ENCODE peak calls at places on chromosome 6, in five cellular contexts. W is right atrium auricular region, O is right lobe of liver, E is ovary, F is cardiac muscle cell. L is an unnamed sample.

GRCh38 chr6:107670792-107671199 is 153.3 kb downstream of the SCML4 start:
- DNase-seq in W (no peak), F (peak; percentile 22), E (no peak), O (peak; percentile 63), L (no peak)

GRCh38 chr6:57173056-57173885 is 1.1 kb downstream of the BAG2 start:
- DNase-seq in E (no peak), W (no peak), F (peak; percentile 22), O (peak; percentile 33), L (no peak)

GRCh38 chr6:83265384-83265783 is 72.2 kb downstream of the RWDD2A start:
- DNase-seq in E (no peak), O (no peak), F (no peak), W (no peak), L (no peak)

GRCh38 chr6:15620616-15621015 is 42.2 kb downstream of the DTNBP1 start:
- DNase-seq in W (no peak), O (no peak), F (peak; percentile 52), E (no peak), L (no peak)

GRCh38 chr6:138647006-138647405 is 126.6 kb upstream of the CCDC28A start:
- DNase-seq in W (no peak), F (no peak), E (no peak), O (no peak), L (no peak)

GRCh38 chr6:83199865-83200230 is 6.7 kb downstream of the RWDD2A start:
- DNase-seq in E (no peak), O (no peak), W (no peak), F (no peak), L (no peak)

GRCh38 chr6:17714879-17715860 is 8.4 kb upstream of the NUP153 start:
- DNase-seq in F (no peak), E (no peak), W (no peak), O (no peak), L (no peak)

GRCh38 chr6:23529902-23530301 is 596.1 kb upstream of the NRSN1 start:
- DNase-seq in F (no peak), O (no peak), W (no peak), E (no peak), L (no peak)

GRCh38 chr6:45422541-45423110 is 44.9 kb upstream of the SUPT3H start:
- DNase-seq in W (no peak), O (peak; percentile 46), E (peak; percentile 62), F (peak; percentile 36), L (no peak)

GRCh38 chr6:166553563-166554271 is 32.8 kb downstream of the RAMACL start:
- DNase-seq in O (no peak), E (no peak), W (peak; percentile 69), F (no peak), L (no peak)

GRCh38 chr6:14575961-14576360 is 458.4 kb downstream of the CD83 start:
- DNase-seq in W (no peak), O (no peak), F (no peak), E (no peak), L (no peak)

GRCh38 chr6:16868968-16869367 is 107.7 kb upstream of the ATXN1 start:
- DNase-seq in W (no peak), O (no peak), E (no peak), F (no peak), L (no peak)

GRCh38 chr6:15763827-15764226 is 101.0 kb upstream of the DTNBP1 start:
- DNase-seq in E (peak; percentile 35), W (no peak), F (peak; percentile 43), O (peak; percentile 67), L (no peak)

GRCh38 chr6:84061613-84062398 is 28.2 kb downstream of the MRAP2 start:
- DNase-seq in E (no peak), F (no peak), O (no peak), W (no peak), L (no peak)

GRCh38 chr6:66496659-66497058 is 789.6 kb upstream of the EYS start:
- DNase-seq in O (no peak), W (no peak), E (no peak), F (peak; percentile 61), L (no peak)

GRCh38 chr6:50087231-50087954 is 37.7 kb upstream of the DEFB112 start:
- DNase-seq in F (no peak), W (no peak), O (no peak), E (no peak), L (no peak)

GRCh38 chr6:84597238-84597875 is 167.0 kb downstream of the TBX18 start:
- DNase-seq in F (no peak), W (no peak), E (no peak), O (no peak), L (no peak)

GRCh38 chr6:56497270-56497669 is 145.4 kb downstream of the DST start:
- DNase-seq in O (no peak), W (no peak), E (no peak), F (no peak), L (no peak)

GRCh38 chr6:158796353-158796752 is 22.8 kb downstream of the EZR start:
- DNase-seq in O (no peak), W (no peak), F (no peak), E (no peak), L (no peak)
- H3K4me1 ChIP-seq in O (peaks cover 27% of the 10 kb centered on the region), W (no peaks in the 10 kb centered on the region), F (peaks cover 57% of the 10 kb centered on the region), E (peaks cover 18% of the 10 kb centered on the region), L (peaks cover 81% of the 10 kb centered on the region)

DNA sequence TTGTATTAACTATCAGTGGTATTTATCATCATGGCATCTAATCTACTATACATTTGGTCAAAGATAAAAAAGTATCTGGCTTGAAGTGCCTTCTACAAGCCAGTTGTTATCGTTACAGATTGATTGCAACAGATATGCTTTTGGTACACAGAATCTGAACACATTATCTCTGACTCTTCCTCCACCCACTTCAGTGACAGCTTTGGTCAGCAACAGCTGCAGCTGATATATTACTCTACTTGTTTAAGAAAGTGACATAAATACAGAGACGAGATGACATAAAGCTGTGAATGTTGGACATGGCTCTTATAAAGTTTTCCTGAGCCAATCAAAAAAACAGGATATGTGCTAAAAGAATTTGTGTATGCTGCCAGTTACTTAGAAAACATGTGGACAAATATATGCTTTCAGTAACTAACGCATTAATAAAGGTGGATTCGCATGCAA is 77.6 kb downstream of the HIVEP2 start:
- DNase-seq in E (no peak), W (no peak), F (no peak), O (no peak), L (no peak)
- H3K4me3 ChIP-seq in E (no peak overlapping the region), W (no peak overlapping the region), F (no peak overlapping the region), O (no peak overlapping the region), L (peak overlapping the region; percentile 12)

DNA sequence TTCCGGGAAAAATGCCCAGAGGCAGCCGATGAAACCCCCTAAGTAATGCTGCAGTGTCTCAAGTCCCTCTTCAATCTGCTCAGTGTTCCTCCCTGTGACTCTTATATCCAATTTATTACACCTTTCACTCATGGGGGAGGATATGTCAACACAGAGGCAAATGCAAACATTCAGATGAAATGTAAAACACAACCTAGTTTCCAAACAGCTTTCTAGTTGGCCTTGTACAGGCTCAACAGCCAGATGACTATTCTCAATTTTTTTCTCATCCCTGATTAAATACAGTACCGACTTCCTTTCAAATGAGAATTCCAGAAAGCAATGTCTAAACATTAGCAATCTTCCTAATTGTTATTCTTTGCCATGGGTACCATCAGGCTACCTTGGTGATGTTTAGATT is 65.0 kb downstream of the BLOC1S5 start:
- DNase-seq in O (no peak), F (no peak), E (no peak), W (no peak), L (no peak)
- H3K4me1 ChIP-seq in O (no peaks in the 10 kb centered on the region), F (no peaks in the 10 kb centered on the region), E (no peaks in the 10 kb centered on the region), W (no peaks in the 10 kb centered on the region), L (no peaks in the 10 kb centered on the region)

GRCh38 chr6:26594128-26594493 is 2.6 kb upstream of the ABT1 start:
- DNase-seq in F (no peak), O (no peak), E (no peak), W (no peak), L (no peak)

GRCh38 chr6:26593278-26594127 is 3.2 kb upstream of the ABT1 start:
- DNase-seq in F (no peak), O (no peak), E (no peak), W (no peak), L (no peak)

GRCh38 chr6:26596579-26597388 is at the start of gene ABT1:
- DNase-seq in O (peak; percentile 95), W (peak; percentile 99), F (peak; percentile 98), E (peak; percentile 98), L (peak; percentile 98)

GRCh38 chr6:26595669-26596269 is 984 bp upstream of the ABT1 start:
- DNase-seq in W (peak; percentile 94), F (peak; percentile 96), E (peak; percentile 94), O (peak; percentile 93), L (peak; percentile 95)

GRCh38 chr6:26594730-26595632 is 1.8 kb upstream of the ABT1 start:
- DNase-seq in F (no peak), O (no peak), E (peak; percentile 70), W (no peak), L (no peak)
- H3K4me3 ChIP-seq in F (peak overlapping the region; percentile 64), O (no peak overlapping the region), E (peak overlapping the region; percentile 89), W (peak overlapping the region; percentile 93), L (peak overlapping the region; percentile 98)

DNA sequence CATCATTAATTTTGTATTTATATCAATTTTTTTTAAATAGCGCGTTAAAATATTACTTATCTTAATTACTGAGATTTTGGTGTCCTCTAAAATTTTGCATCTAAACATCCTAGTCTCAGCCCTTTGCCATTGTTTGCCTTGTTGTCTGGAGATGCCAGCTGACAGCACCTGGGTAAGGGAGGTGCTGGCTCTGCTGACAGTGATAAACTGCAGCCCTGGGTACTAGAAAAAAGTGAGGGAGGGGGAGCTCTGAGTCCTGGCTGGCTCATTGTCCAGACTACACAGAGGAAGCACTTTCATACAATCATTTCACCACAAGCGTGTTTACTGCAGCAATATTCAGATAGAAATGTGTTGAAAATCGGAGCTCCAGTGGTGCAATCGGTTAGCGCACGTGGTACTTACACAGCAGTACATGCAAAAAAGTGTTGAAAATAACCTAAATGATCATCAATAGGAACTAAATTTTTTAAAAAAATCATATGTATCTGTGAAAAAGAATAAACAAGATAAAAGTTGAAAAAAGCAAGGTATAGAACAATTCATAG is 18.5 kb upstream of the UBR2 start:
- DNase-seq in O (no peak), F (peak; percentile 62), E (no peak), W (no peak), L (no peak)
- H3K4me1 ChIP-seq in O (no peaks in the 10 kb centered on the region), F (no peaks in the 10 kb centered on the region), E (peaks cover 2% of the 10 kb centered on the region), W (no peaks in the 10 kb centered on the region), L (no peaks in the 10 kb centered on the region)

GRCh38 chr6:109477725-109478124 is 5.3 kb downstream of the ZBTB24 start:
- DNase-seq in O (no peak), E (no peak), W (no peak), F (no peak), L (no peak)

GRCh38 chr6:109475625-109476024 is 7.4 kb downstream of the ZBTB24 start:
- DNase-seq in W (no peak), O (peak; percentile 51), E (no peak), F (no peak), L (no peak)

GRCh38 chr6:109478848-109479624 is 4.0 kb downstream of the ZBTB24 start:
- DNase-seq in W (no peak), E (no peak), O (no peak), F (no peak), L (no peak)

GRCh38 chr6:109477184-109477583 is 5.8 kb downstream of the ZBTB24 start:
- DNase-seq in F (no peak), E (no peak), O (no peak), W (no peak), L (no peak)

GRCh38 chr6:109478222-109478805 is 4.7 kb downstream of the ZBTB24 start:
- DNase-seq in O (no peak), E (no peak), W (no peak), F (no peak), L (no peak)
- H3K4me3 ChIP-seq in O (no peak overlapping the region), E (no peak overlapping the region), W (no peak overlapping the region), F (no peak overlapping the region), L (no peak overlapping the region)

GRCh38 chr6:106085984-106086832 is at the start of gene PRDM1:
- DNase-seq in E (peak; percentile 81), O (peak; percentile 84), W (no peak), F (peak; percentile 82), L (peak; percentile 95)
- H3K4me1 ChIP-seq in E (peaks cover 2% of the 10 kb centered on the region), O (peaks cover 11% of the 10 kb centered on the region), W (no peaks in the 10 kb centered on the region), F (peaks cover 9% of the 10 kb centered on the region), L (peaks cover 15% of the 10 kb centered on the region)